ENCODE peak calls at places on chromosome 21, in five cellular contexts. B is suprapubic skin, J is breast epithelium, Z is A549, H is right lobe of liver. P is an unnamed sample. For H3K9me3, the result is how much of the 10 kb centered on the place peaks cover.

GRCh38 chr21:29238052-29238966 is 60.4 kb upstream of the BACH1 start:
- DNase-seq in B (no peak), J (no peak), Z (no peak), H (no peak), P (no peak)

GRCh38 chr21:45973475-45974072 is 8.0 kb upstream of the COL6A1 start:
- DNase-seq in B (peak), J (peak), Z (peak), H (no peak), P (peak)

GRCh38 chr21:46641656-46642055 is 6.2 kb downstream of the PRMT2 start:
- DNase-seq in B (no peak), J (no peak), Z (no peak), H (no peak), P (no peak)

GRCh38 chr21:38434913-38435533 is 63.3 kb downstream of the ERG start:
- DNase-seq in B (no peak), J (no peak), Z (no peak), H (no peak), P (no peak)

GRCh38 chr21:29238967-29239289 is 59.8 kb upstream of the BACH1 start:
- DNase-seq in B (no peak), J (no peak), Z (no peak), H (no peak), P (no peak)

GRCh38 chr21:29144736-29145353 is 14.4 kb downstream of the MAP3K7CL start:
- DNase-seq in B (no peak), J (no peak), Z (no peak), H (no peak), P (no peak)

GRCh38 chr21:17506936-17507335 is 5.9 kb upstream of the CXADR start:
- DNase-seq in B (no peak), J (no peak), Z (no peak), H (no peak), P (no peak)

GRCh38 chr21:24420694-24421093 is 1186.6 kb downstream of the MRPL39 start:
- DNase-seq in B (no peak), J (no peak), Z (no peak), H (no peak), P (no peak)

GRCh38 chr21:46023126-46023985 is 41.8 kb downstream of the COL6A1 start:
- DNase-seq in B (no peak), J (no peak), Z (no peak), H (no peak), P (no peak)

GRCh38 chr21:38979271-38980196 is 173.8 kb downstream of the ETS2 start:
- DNase-seq in B (no peak), J (no peak), Z (no peak), H (no peak), P (no peak)

GRCh38 chr21:38985423-38986378 is 180.0 kb downstream of the ETS2 start:
- DNase-seq in B (peak), J (no peak), Z (no peak), H (no peak), P (peak)

GRCh38 chr21:38766987-38767722 is 38.6 kb upstream of the ETS2 start:
- DNase-seq in B (no peak), J (no peak), Z (no peak), H (no peak), P (no peak)

GRCh38 chr21:24395320-24395933 is 1211.9 kb downstream of the MRPL39 start:
- DNase-seq in B (no peak), J (no peak), Z (no peak), H (no peak), P (no peak)

GRCh38 chr21:44846201-44846484 is 27.3 kb downstream of the PTTG1IP start:
- DNase-seq in B (no peak), J (no peak), Z (no peak), H (no peak), P (no peak)
- TF ChIP-seq POLR2A in B (no peak), J (no peak), Z (no peak), H (no peak), P (no peak)

GRCh38 chr21:27034796-27035195 is 67.9 kb upstream of the ADAMTS5 start:
- DNase-seq in B (no peak), J (no peak), Z (no peak), H (no peak), P (no peak)
- H3K9me3 ChIP-seq in B (under half), J (under half), Z (under half), H (under half), P (under half)

GRCh38 chr21:37364722-37365121 is 1.9 kb upstream of the DYRK1A start:
- DNase-seq in B (no peak), J (no peak), Z (no peak), H (no peak), P (no peak)

GRCh38 chr21:37367301-37367757 is 756 bp downstream of the DYRK1A start:
- DNase-seq in B (no peak), J (no peak), Z (no peak), H (peak), P (no peak)

GRCh38 chr21:37366488-37367300 is at the start of gene DYRK1A:
- DNase-seq in B (peak), J (peak), Z (peak), H (peak), P (peak)

GRCh38 chr21:37363936-37364335 is 2.6 kb upstream of the DYRK1A start:
- DNase-seq in B (no peak), J (no peak), Z (no peak), H (no peak), P (no peak)

GRCh38 chr21:37365657-37366487 is 701 bp upstream of the DYRK1A start:
- DNase-seq in B (peak), J (peak), Z (peak), H (peak), P (peak)
- TF ChIP-seq POLR2A in B (no peak), J (peak), Z (peak), H (peak), P (peak)

DNA sequence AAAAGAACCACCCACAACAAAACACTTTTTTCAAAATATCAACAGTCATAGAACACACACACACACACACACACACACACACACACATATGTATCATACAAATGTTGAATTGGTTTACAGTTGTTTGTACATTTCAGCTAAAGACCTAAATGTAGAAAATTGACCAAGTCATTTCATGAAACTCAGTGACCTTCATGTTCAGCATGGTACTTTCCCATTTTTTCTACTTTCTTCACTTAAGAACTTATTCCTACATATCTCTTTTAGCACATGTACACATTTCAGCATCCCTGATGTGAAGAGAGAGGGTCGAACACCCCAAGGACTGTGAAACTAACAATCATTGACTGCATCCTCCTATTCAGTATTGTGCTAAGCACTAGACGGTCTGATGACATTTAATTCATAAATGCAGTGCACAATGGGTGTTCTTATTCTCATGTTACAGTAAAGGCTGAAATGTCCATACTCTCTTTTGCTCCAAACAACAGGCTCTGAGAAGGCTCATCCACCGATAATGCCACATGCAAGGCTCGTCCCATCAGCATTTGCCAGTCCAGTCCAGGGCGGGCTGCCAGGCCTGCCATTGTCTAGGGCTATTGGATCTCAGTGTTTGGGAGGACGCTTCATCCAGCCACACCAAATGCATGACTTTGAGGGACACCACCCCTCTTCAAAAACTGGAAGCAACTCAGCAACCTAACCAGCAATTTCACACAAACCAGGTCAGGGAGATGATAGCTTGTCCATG is 150.1 kb upstream of the RUNX1 start:
- DNase-seq in B (no peak), J (no peak), Z (no peak), H (no peak), P (no peak)
- H3K9me3 ChIP-seq in B (under half), J (under half), Z (under half), H (under half), P (under half)

GRCh38 chr21:33541756-33542639 is at the start of gene GART:
- DNase-seq in B (peak), J (peak), Z (peak), H (peak), P (peak)
- TF ChIP-seq POLR2A in B (peak), J (peak), Z (peak), H (peak), P (peak)

GRCh38 chr21:31075844-31076243 is 37.6 kb upstream of the KRTAP19-8 start:
- DNase-seq in B (no peak), J (no peak), Z (no peak), H (no peak), P (no peak)
- H3K9me3 ChIP-seq in B (under half), J (under half), Z (under half), H (under half), P (under half)

GRCh38 chr21:37393786-37394185 is 27.2 kb downstream of the DYRK1A start:
- DNase-seq in B (no peak), J (no peak), Z (no peak), H (no peak), P (no peak)

GRCh38 chr21:37386151-37386550 is 19.6 kb downstream of the DYRK1A start:
- DNase-seq in B (no peak), J (no peak), Z (no peak), H (no peak), P (no peak)

GRCh38 chr21:37393030-37393429 is 26.5 kb downstream of the DYRK1A start:
- DNase-seq in B (no peak), J (no peak), Z (no peak), H (no peak), P (no peak)

GRCh38 chr21:37385179-37385765 is 18.7 kb downstream of the DYRK1A start:
- DNase-seq in B (no peak), J (no peak), Z (no peak), H (no peak), P (no peak)

DNA sequence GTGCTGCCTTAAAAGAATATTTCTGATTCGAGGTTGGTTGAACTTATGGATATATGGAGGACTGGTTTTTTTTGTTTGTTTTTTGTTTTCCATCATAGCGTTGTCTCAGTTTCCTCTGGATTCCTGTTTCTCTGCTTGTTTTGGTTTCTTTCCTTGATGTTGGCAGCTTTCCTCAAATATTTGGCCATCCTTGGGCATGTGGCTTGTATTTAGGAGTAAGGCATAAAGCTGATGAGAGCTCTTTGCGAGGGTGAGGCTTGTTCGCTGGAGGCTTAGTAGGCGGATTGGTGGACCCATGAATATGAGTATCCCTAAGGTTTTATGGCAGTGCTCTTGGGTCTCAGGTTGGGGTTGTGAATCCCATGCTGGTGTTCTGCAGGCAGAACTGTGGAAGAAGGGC is 22.9 kb downstream of the DYRK1A start:
- DNase-seq in B (no peak), J (no peak), Z (no peak), H (no peak), P (no peak)
- TF ChIP-seq POLR2A in B (no peak), J (no peak), Z (no peak), H (no peak), P (no peak)

DNA sequence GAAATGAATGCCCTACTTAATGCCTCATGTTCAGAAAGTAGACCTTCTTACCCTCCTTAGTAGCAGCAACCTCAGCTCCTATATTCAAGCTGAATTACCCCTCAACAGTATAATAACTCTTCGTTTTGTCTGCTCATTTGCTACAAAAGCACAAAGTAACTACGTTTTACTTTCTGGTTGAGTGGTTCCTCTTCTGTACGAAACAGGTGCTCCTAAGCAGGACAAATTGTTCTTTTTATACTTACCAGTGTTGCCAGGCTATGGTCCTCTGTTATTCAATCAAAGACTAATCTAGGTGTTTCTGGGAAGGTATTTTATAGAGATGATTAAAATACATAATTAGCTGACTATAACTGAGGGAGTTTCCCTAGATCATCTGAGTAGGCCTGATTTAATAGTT is 484.2 kb upstream of the ADAMTS5 start:
- DNase-seq in B (no peak), J (no peak), Z (no peak), H (no peak), P (no peak)
- H3K9me3 ChIP-seq in B (under half), J (under half), Z (under half), H (under half), P (under half)

GRCh38 chr21:41582866-41583265 is 74.9 kb upstream of the TMPRSS2 start:
- DNase-seq in B (no peak), J (no peak), Z (no peak), H (no peak), P (no peak)

GRCh38 chr21:41581592-41582228 is 73.8 kb upstream of the TMPRSS2 start:
- DNase-seq in B (no peak), J (no peak), Z (no peak), H (no peak), P (no peak)

GRCh38 chr21:41582298-41582840 is 74.4 kb upstream of the TMPRSS2 start:
- DNase-seq in B (no peak), J (no peak), Z (no peak), H (no peak), P (no peak)

GRCh38 chr21:41579692-41580091 is 71.7 kb upstream of the TMPRSS2 start:
- DNase-seq in B (no peak), J (no peak), Z (no peak), H (no peak), P (no peak)

DNA sequence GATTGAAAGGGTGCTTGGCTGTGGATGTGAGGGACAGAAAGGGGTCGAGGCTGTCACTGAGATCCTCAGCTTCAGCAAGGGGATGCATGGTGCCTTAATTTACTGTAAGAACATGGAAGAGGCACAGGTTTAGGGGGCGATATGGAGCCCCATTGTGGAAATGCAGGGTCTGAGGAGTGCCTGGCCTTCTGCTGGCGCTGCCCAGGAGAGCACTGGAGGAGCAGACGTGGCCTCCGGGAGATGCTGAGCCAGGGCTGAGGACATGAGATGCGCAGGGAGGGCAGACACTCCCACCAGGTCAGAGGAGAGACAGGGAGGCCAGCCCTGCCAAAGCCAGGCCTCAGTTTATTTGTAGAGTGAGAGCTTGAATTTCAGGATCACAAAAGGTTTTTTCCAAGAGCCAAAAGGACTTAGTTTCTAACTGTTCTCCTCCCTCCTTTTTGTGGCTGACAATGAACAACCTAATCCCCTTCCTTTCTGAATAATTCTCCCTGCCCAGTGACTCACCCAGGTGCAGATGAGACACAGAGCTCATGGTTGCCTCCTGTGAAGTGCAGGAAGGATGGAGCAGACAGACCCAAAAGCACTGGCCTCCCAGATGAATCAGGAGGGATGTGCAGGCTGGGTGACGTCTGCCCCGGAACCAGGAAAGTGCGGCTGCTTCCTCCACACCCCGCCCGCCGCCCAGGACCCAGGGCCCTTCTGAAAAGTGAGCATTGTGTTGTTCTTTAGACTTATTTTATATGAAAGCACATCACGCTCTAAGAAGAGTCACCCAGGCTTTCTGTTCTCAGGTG is 73.0 kb upstream of the TMPRSS2 start:
- DNase-seq in B (no peak), J (no peak), Z (no peak), H (no peak), P (no peak)
- TF ChIP-seq POLR2A in B (no peak), J (no peak), Z (no peak), H (no peak), P (no peak)

GRCh38 chr21:14620152-14620551 is 74.0 kb upstream of the SAMSN1 start:
- DNase-seq in B (no peak), J (no peak), Z (no peak), H (no peak), P (no peak)

GRCh38 chr21:14614287-14614686 is 68.2 kb upstream of the SAMSN1 start:
- DNase-seq in B (no peak), J (no peak), Z (no peak), H (no peak), P (no peak)

GRCh38 chr21:14617040-14617393 is 70.9 kb upstream of the SAMSN1 start:
- DNase-seq in B (no peak), J (no peak), Z (no peak), H (no peak), P (no peak)

GRCh38 chr21:14616303-14617039 is 70.4 kb upstream of the SAMSN1 start:
- DNase-seq in B (no peak), J (no peak), Z (no peak), H (no peak), P (no peak)

GRCh38 chr21:14617836-14618235 is 71.7 kb upstream of the SAMSN1 start:
- DNase-seq in B (no peak), J (no peak), Z (no peak), H (no peak), P (no peak)
- H3K9me3 ChIP-seq in B (under half), J (under half), Z (under half), H (under half), P (under half)